ENCODE peak calls at places on chromosomes 7 and 10, in ten cellular contexts. One of them, this sample, is unnamed.

GRCh38 chr7:99379043-99379577 is 4.6 kb downstream of the ARPC1B start:
- DNase-seq in activated T-cell treated with anti-CD3 and anti-CD28 coated beads, Interleukin-2, amount 50 U/mL, for 72 hours: peak
- DNase-seq in lower leg skin: peak
- DNase-seq in globus pallidus: peak
- DNase-seq in ecto neural progenitor cell: no peak
- DNase-seq in activated gamma-delta T cell treated with Interleukin-2 at 50 U/mL for 16 hours: peak
- DNase-seq in upper lobe of right lung: no peak
- DNase-seq in activated CD4-positive, alpha-beta T cell treated with anti-CD3 and anti-CD28 coated beads, Interleukin-2, amount 10 ng/mL, durations not matched to agents 7 days and 5 days: peak
- DNase-seq in T1000: peak
- DNase-seq in stimulated activated CD4-positive, alpha-beta T cell treated with anti-CD3 and anti-CD28 coated beads, TNF-alpha, amount 100 ng/mL, for 1 hour: no peak
- DNase-seq in this sample: no peak

GRCh38 chr10:127996586-127996985 is 89.7 kb downstream of the PTPRE start:
- DNase-seq in lower leg skin: no peak
- DNase-seq in upper lobe of right lung: peak
- DNase-seq in ecto neural progenitor cell: no peak
- DNase-seq in activated gamma-delta T cell treated with Interleukin-2 at 50 U/mL for 16 hours: no peak
- DNase-seq in activated CD4-positive, alpha-beta T cell treated with anti-CD3 and anti-CD28 coated beads, Interleukin-2, amount 10 ng/mL, durations not matched to agents 7 days and 5 days: no peak
- DNase-seq in stimulated activated CD4-positive, alpha-beta T cell treated with anti-CD3 and anti-CD28 coated beads, TNF-alpha, amount 100 ng/mL, for 1 hour: no peak
- DNase-seq in T1000: no peak
- DNase-seq in globus pallidus: no peak
- DNase-seq in activated T-cell treated with anti-CD3 and anti-CD28 coated beads, Interleukin-2, amount 50 U/mL, for 72 hours: no peak
- DNase-seq in this sample: no peak

GRCh38 chr7:36406156-36406555 is 16.5 kb downstream of the ANLN start:
- DNase-seq in stimulated activated CD4-positive, alpha-beta T cell treated with anti-CD3 and anti-CD28 coated beads, TNF-alpha, amount 100 ng/mL, for 1 hour: no peak
- DNase-seq in activated CD4-positive, alpha-beta T cell treated with anti-CD3 and anti-CD28 coated beads, Interleukin-2, amount 10 ng/mL, durations not matched to agents 7 days and 5 days: no peak
- DNase-seq in T1000: no peak
- DNase-seq in lower leg skin: no peak
- DNase-seq in ecto neural progenitor cell: no peak
- DNase-seq in activated T-cell treated with anti-CD3 and anti-CD28 coated beads, Interleukin-2, amount 50 U/mL, for 72 hours: no peak
- DNase-seq in upper lobe of right lung: no peak
- DNase-seq in globus pallidus: peak
- DNase-seq in activated gamma-delta T cell treated with Interleukin-2 at 50 U/mL for 16 hours: no peak
- DNase-seq in this sample: peak

GRCh38 chr10:84012831-84013458 is 126.4 kb upstream of the GHITM start:
- DNase-seq in T1000: no peak
- DNase-seq in ecto neural progenitor cell: no peak
- DNase-seq in lower leg skin: no peak
- DNase-seq in stimulated activated CD4-positive, alpha-beta T cell treated with anti-CD3 and anti-CD28 coated beads, TNF-alpha, amount 100 ng/mL, for 1 hour: no peak
- DNase-seq in globus pallidus: no peak
- DNase-seq in activated gamma-delta T cell treated with Interleukin-2 at 50 U/mL for 16 hours: no peak
- DNase-seq in activated T-cell treated with anti-CD3 and anti-CD28 coated beads, Interleukin-2, amount 50 U/mL, for 72 hours: no peak
- DNase-seq in activated CD4-positive, alpha-beta T cell treated with anti-CD3 and anti-CD28 coated beads, Interleukin-2, amount 10 ng/mL, durations not matched to agents 7 days and 5 days: peak
- DNase-seq in upper lobe of right lung: no peak
- DNase-seq in this sample: no peak

GRCh38 chr7:116957874-116958273 is 4.6 kb downstream of the ST7 start:
- DNase-seq in globus pallidus: no peak
- DNase-seq in activated gamma-delta T cell treated with Interleukin-2 at 50 U/mL for 16 hours: no peak
- DNase-seq in ecto neural progenitor cell: no peak
- DNase-seq in lower leg skin: no peak
- DNase-seq in T1000: no peak
- DNase-seq in activated CD4-positive, alpha-beta T cell treated with anti-CD3 and anti-CD28 coated beads, Interleukin-2, amount 10 ng/mL, durations not matched to agents 7 days and 5 days: no peak
- DNase-seq in activated T-cell treated with anti-CD3 and anti-CD28 coated beads, Interleukin-2, amount 50 U/mL, for 72 hours: no peak
- DNase-seq in stimulated activated CD4-positive, alpha-beta T cell treated with anti-CD3 and anti-CD28 coated beads, TNF-alpha, amount 100 ng/mL, for 1 hour: no peak
- DNase-seq in upper lobe of right lung: no peak
- DNase-seq in this sample: no peak

GRCh38 chr7:70512719-70513118 is 619.2 kb upstream of the GALNT17 start:
- DNase-seq in activated T-cell treated with anti-CD3 and anti-CD28 coated beads, Interleukin-2, amount 50 U/mL, for 72 hours: no peak
- DNase-seq in ecto neural progenitor cell: no peak
- DNase-seq in upper lobe of right lung: no peak
- DNase-seq in stimulated activated CD4-positive, alpha-beta T cell treated with anti-CD3 and anti-CD28 coated beads, TNF-alpha, amount 100 ng/mL, for 1 hour: no peak
- DNase-seq in activated CD4-positive, alpha-beta T cell treated with anti-CD3 and anti-CD28 coated beads, Interleukin-2, amount 10 ng/mL, durations not matched to agents 7 days and 5 days: no peak
- DNase-seq in T1000: no peak
- DNase-seq in lower leg skin: no peak
- DNase-seq in globus pallidus: no peak
- DNase-seq in activated gamma-delta T cell treated with Interleukin-2 at 50 U/mL for 16 hours: no peak
- DNase-seq in this sample: no peak

GRCh38 chr7:17298840-17299476 is 506 bp downstream of the AHR start:
- DNase-seq in activated CD4-positive, alpha-beta T cell treated with anti-CD3 and anti-CD28 coated beads, Interleukin-2, amount 10 ng/mL, durations not matched to agents 7 days and 5 days: peak
- DNase-seq in ecto neural progenitor cell: peak
- DNase-seq in stimulated activated CD4-positive, alpha-beta T cell treated with anti-CD3 and anti-CD28 coated beads, TNF-alpha, amount 100 ng/mL, for 1 hour: peak
- DNase-seq in activated T-cell treated with anti-CD3 and anti-CD28 coated beads, Interleukin-2, amount 50 U/mL, for 72 hours: peak
- DNase-seq in activated gamma-delta T cell treated with Interleukin-2 at 50 U/mL for 16 hours: peak
- DNase-seq in lower leg skin: peak
- DNase-seq in upper lobe of right lung: peak
- DNase-seq in T1000: no peak
- DNase-seq in globus pallidus: no peak
- DNase-seq in this sample: peak

GRCh38 chr7:101618207-101618839 is 10.8 kb downstream of the MYL10 start:
- DNase-seq in activated gamma-delta T cell treated with Interleukin-2 at 50 U/mL for 16 hours: no peak
- DNase-seq in activated CD4-positive, alpha-beta T cell treated with anti-CD3 and anti-CD28 coated beads, Interleukin-2, amount 10 ng/mL, durations not matched to agents 7 days and 5 days: no peak
- DNase-seq in activated T-cell treated with anti-CD3 and anti-CD28 coated beads, Interleukin-2, amount 50 U/mL, for 72 hours: no peak
- DNase-seq in lower leg skin: no peak
- DNase-seq in globus pallidus: no peak
- DNase-seq in stimulated activated CD4-positive, alpha-beta T cell treated with anti-CD3 and anti-CD28 coated beads, TNF-alpha, amount 100 ng/mL, for 1 hour: no peak
- DNase-seq in T1000: no peak
- DNase-seq in upper lobe of right lung: no peak
- DNase-seq in ecto neural progenitor cell: no peak
- DNase-seq in this sample: no peak

GRCh38 chr7:135420786-135421185 is 89.1 kb downstream of the CNOT4 start:
- DNase-seq in activated T-cell treated with anti-CD3 and anti-CD28 coated beads, Interleukin-2, amount 50 U/mL, for 72 hours: no peak
- DNase-seq in upper lobe of right lung: no peak
- DNase-seq in globus pallidus: no peak
- DNase-seq in ecto neural progenitor cell: no peak
- DNase-seq in T1000: no peak
- DNase-seq in activated CD4-positive, alpha-beta T cell treated with anti-CD3 and anti-CD28 coated beads, Interleukin-2, amount 10 ng/mL, durations not matched to agents 7 days and 5 days: no peak
- DNase-seq in stimulated activated CD4-positive, alpha-beta T cell treated with anti-CD3 and anti-CD28 coated beads, TNF-alpha, amount 100 ng/mL, for 1 hour: no peak
- DNase-seq in activated gamma-delta T cell treated with Interleukin-2 at 50 U/mL for 16 hours: no peak
- DNase-seq in lower leg skin: no peak
- DNase-seq in this sample: no peak

GRCh38 chr10:29955308-29955935 is 104.0 kb downstream of the JCAD start:
- DNase-seq in activated gamma-delta T cell treated with Interleukin-2 at 50 U/mL for 16 hours: no peak
- DNase-seq in ecto neural progenitor cell: no peak
- DNase-seq in activated CD4-positive, alpha-beta T cell treated with anti-CD3 and anti-CD28 coated beads, Interleukin-2, amount 10 ng/mL, durations not matched to agents 7 days and 5 days: no peak
- DNase-seq in globus pallidus: no peak
- DNase-seq in upper lobe of right lung: no peak
- DNase-seq in lower leg skin: no peak
- DNase-seq in activated T-cell treated with anti-CD3 and anti-CD28 coated beads, Interleukin-2, amount 50 U/mL, for 72 hours: no peak
- DNase-seq in stimulated activated CD4-positive, alpha-beta T cell treated with anti-CD3 and anti-CD28 coated beads, TNF-alpha, amount 100 ng/mL, for 1 hour: no peak
- DNase-seq in T1000: peak
- DNase-seq in this sample: no peak

GRCh38 chr7:150940446-150941102 is 37.5 kb downstream of the KCNH2 start:
- DNase-seq in ecto neural progenitor cell: peak
- DNase-seq in lower leg skin: peak
- DNase-seq in activated T-cell treated with anti-CD3 and anti-CD28 coated beads, Interleukin-2, amount 50 U/mL, for 72 hours: no peak
- DNase-seq in upper lobe of right lung: peak
- DNase-seq in globus pallidus: no peak
- DNase-seq in stimulated activated CD4-positive, alpha-beta T cell treated with anti-CD3 and anti-CD28 coated beads, TNF-alpha, amount 100 ng/mL, for 1 hour: no peak
- DNase-seq in activated gamma-delta T cell treated with Interleukin-2 at 50 U/mL for 16 hours: no peak
- DNase-seq in activated CD4-positive, alpha-beta T cell treated with anti-CD3 and anti-CD28 coated beads, Interleukin-2, amount 10 ng/mL, durations not matched to agents 7 days and 5 days: no peak
- DNase-seq in T1000: no peak
- DNase-seq in this sample: no peak

GRCh38 chr10:124414077-124414476 is 4.6 kb downstream of the OAT start:
- DNase-seq in activated CD4-positive, alpha-beta T cell treated with anti-CD3 and anti-CD28 coated beads, Interleukin-2, amount 10 ng/mL, durations not matched to agents 7 days and 5 days: no peak
- DNase-seq in activated T-cell treated with anti-CD3 and anti-CD28 coated beads, Interleukin-2, amount 50 U/mL, for 72 hours: no peak
- DNase-seq in activated gamma-delta T cell treated with Interleukin-2 at 50 U/mL for 16 hours: no peak
- DNase-seq in globus pallidus: peak
- DNase-seq in T1000: no peak
- DNase-seq in stimulated activated CD4-positive, alpha-beta T cell treated with anti-CD3 and anti-CD28 coated beads, TNF-alpha, amount 100 ng/mL, for 1 hour: no peak
- DNase-seq in upper lobe of right lung: no peak
- DNase-seq in ecto neural progenitor cell: no peak
- DNase-seq in lower leg skin: no peak
- DNase-seq in this sample: no peak

GRCh38 chr10:49371967-49372366 is 23.9 kb downstream of the DRGX start:
- DNase-seq in globus pallidus: no peak
- DNase-seq in ecto neural progenitor cell: no peak
- DNase-seq in lower leg skin: peak
- DNase-seq in activated T-cell treated with anti-CD3 and anti-CD28 coated beads, Interleukin-2, amount 50 U/mL, for 72 hours: no peak
- DNase-seq in stimulated activated CD4-positive, alpha-beta T cell treated with anti-CD3 and anti-CD28 coated beads, TNF-alpha, amount 100 ng/mL, for 1 hour: no peak
- DNase-seq in activated gamma-delta T cell treated with Interleukin-2 at 50 U/mL for 16 hours: no peak
- DNase-seq in T1000: no peak
- DNase-seq in activated CD4-positive, alpha-beta T cell treated with anti-CD3 and anti-CD28 coated beads, Interleukin-2, amount 10 ng/mL, durations not matched to agents 7 days and 5 days: no peak
- DNase-seq in upper lobe of right lung: no peak
- DNase-seq in this sample: no peak

GRCh38 chr10:112136816-112137215 is 46.7 kb downstream of the GPAM start:
- DNase-seq in activated gamma-delta T cell treated with Interleukin-2 at 50 U/mL for 16 hours: no peak
- DNase-seq in ecto neural progenitor cell: no peak
- DNase-seq in stimulated activated CD4-positive, alpha-beta T cell treated with anti-CD3 and anti-CD28 coated beads, TNF-alpha, amount 100 ng/mL, for 1 hour: no peak
- DNase-seq in activated T-cell treated with anti-CD3 and anti-CD28 coated beads, Interleukin-2, amount 50 U/mL, for 72 hours: no peak
- DNase-seq in lower leg skin: peak
- DNase-seq in activated CD4-positive, alpha-beta T cell treated with anti-CD3 and anti-CD28 coated beads, Interleukin-2, amount 10 ng/mL, durations not matched to agents 7 days and 5 days: no peak
- DNase-seq in T1000: no peak
- DNase-seq in upper lobe of right lung: no peak
- DNase-seq in globus pallidus: no peak
- DNase-seq in this sample: peak

GRCh38 chr10:110504111-110504735 is 6.5 kb downstream of the DUSP5 start:
- DNase-seq in activated CD4-positive, alpha-beta T cell treated with anti-CD3 and anti-CD28 coated beads, Interleukin-2, amount 10 ng/mL, durations not matched to agents 7 days and 5 days: peak
- DNase-seq in globus pallidus: peak
- DNase-seq in stimulated activated CD4-positive, alpha-beta T cell treated with anti-CD3 and anti-CD28 coated beads, TNF-alpha, amount 100 ng/mL, for 1 hour: no peak
- DNase-seq in activated T-cell treated with anti-CD3 and anti-CD28 coated beads, Interleukin-2, amount 50 U/mL, for 72 hours: peak
- DNase-seq in lower leg skin: no peak
- DNase-seq in ecto neural progenitor cell: no peak
- DNase-seq in upper lobe of right lung: no peak
- DNase-seq in T1000: no peak
- DNase-seq in activated gamma-delta T cell treated with Interleukin-2 at 50 U/mL for 16 hours: peak
- DNase-seq in this sample: peak